ENCODE peak calls at places on chromosomes 1 and 21, in eight cellular contexts. V is upper lobe of left lung, J is heart left ventricle, P is right lobe of liver, M is IMR-90, Y is gastrocnemius medialis, L is GM12878, I is K562. A is an unnamed sample.

GRCh38 chr1:186978596-186979556 is 150.1 kb downstream of the PLA2G4A start:
- ATAC-seq in V (peak), J (no peak), P (no peak), M (no peak), Y (no peak), L (peak), I (no peak), A (no peak)

GRCh38 chr1:219322766-219323165 is 149.1 kb downstream of the LYPLAL1 start:
- ATAC-seq in V (no peak), J (no peak), P (no peak), M (no peak), Y (no peak), L (no peak), I (no peak), A (no peak)

GRCh38 chr1:95093296-95093695 is 20.5 kb upstream of the ALG14 start:
- ATAC-seq in V (no peak), J (no peak), P (no peak), M (no peak), Y (no peak), L (peak), I (peak), A (no peak)

GRCh38 chr1:6093061-6093460 is 47.4 kb downstream of the KCNAB2 start:
- ATAC-seq in V (no peak), J (no peak), P (no peak), M (no peak), Y (no peak), L (no peak), I (peak), A (no peak)

GRCh38 chr1:220924331-220924730 is 45.1 kb downstream of the HLX start:
- ATAC-seq in V (no peak), J (no peak), P (no peak), M (no peak), Y (no peak), L (no peak), I (no peak), A (no peak)

GRCh38 chr1:155307247-155307740 is 1.4 kb upstream of the FDPS start:
- ATAC-seq in V (no peak), J (no peak), P (no peak), M (no peak), Y (no peak), L (peak), I (peak), A (no peak)

GRCh38 chr1:94039514-94039870 is 81.5 kb downstream of the ABCA4 start:
- ATAC-seq in V (peak), J (peak), P (peak), M (peak), Y (peak), L (peak), I (peak), A (peak)

GRCh38 chr1:50195205-50195604 is 86.5 kb downstream of the ELAVL4 start:
- ATAC-seq in V (no peak), J (no peak), P (no peak), M (no peak), Y (no peak), L (no peak), I (no peak), A (no peak)

GRCh38 chr1:12539705-12540579 is 78.1 kb downstream of the DHRS3 start:
- ATAC-seq in V (peak), J (peak), P (peak), M (peak), Y (peak), L (no peak), I (no peak), A (peak)

GRCh38 chr21:46226146-46226545 is 2.4 kb downstream of the LSS start:
- ATAC-seq in V (no peak), J (no peak), P (peak), M (no peak), Y (no peak), L (no peak), I (peak), A (no peak)

GRCh38 chr1:2298685-2299673 is 70.9 kb downstream of the SKI start:
- ATAC-seq in V (peak), J (peak), P (peak), M (peak), Y (peak), L (no peak), I (no peak), A (peak)

GRCh38 chr1:209646558-209646957 is 5.7 kb downstream of the LAMB3 start:
- ATAC-seq in V (no peak), J (no peak), P (no peak), M (peak), Y (no peak), L (peak), I (peak), A (no peak)

GRCh38 chr21:46667735-46668380 is 32.4 kb downstream of the PRMT2 start:
- ATAC-seq in V (peak), J (peak), P (no peak), M (peak), Y (no peak), L (peak), I (no peak), A (no peak)

GRCh38 chr1:162055062-162055461 is 14.4 kb upstream of the NOS1AP start:
- ATAC-seq in V (peak), J (no peak), P (no peak), M (peak), Y (no peak), L (no peak), I (no peak), A (no peak)

GRCh38 chr21:28822882-28823335 is 169.8 kb downstream of the LTN1 start:
- ATAC-seq in V (peak), J (peak), P (no peak), M (peak), Y (peak), L (no peak), I (no peak), A (peak)

GRCh38 chr1:241702436-241702835 is 50.4 kb downstream of the WDR64 start:
- ATAC-seq in V (no peak), J (no peak), P (no peak), M (no peak), Y (no peak), L (no peak), I (no peak), A (no peak)

GRCh38 chr1:15678578-15678977 is 5.5 kb upstream of the PLEKHM2 start:
- ATAC-seq in V (no peak), J (no peak), P (no peak), M (peak), Y (no peak), L (peak), I (no peak), A (no peak)

GRCh38 chr1:228265167-228265566 is 57.3 kb downstream of the OBSCN start:
- ATAC-seq in V (no peak), J (no peak), P (no peak), M (peak), Y (no peak), L (peak), I (peak), A (no peak)

GRCh38 chr1:213697192-213697802 is 290.5 kb upstream of the PROX1 start:
- ATAC-seq in V (no peak), J (no peak), P (no peak), M (no peak), Y (no peak), L (no peak), I (no peak), A (no peak)

GRCh38 chr21:17540530-17540929 is 27.7 kb downstream of the CXADR start:
- ATAC-seq in V (no peak), J (peak), P (no peak), M (no peak), Y (no peak), L (no peak), I (no peak), A (no peak)

GRCh38 chr1:244254467-244254866 is 197.2 kb downstream of the ADSS2 start:
- ATAC-seq in V (peak), J (peak), P (peak), M (no peak), Y (no peak), L (peak), I (peak), A (peak)

GRCh38 chr1:56709269-56709880 is 64.3 kb downstream of the PRKAA2 start:
- ATAC-seq in V (peak), J (peak), P (peak), M (peak), Y (peak), L (peak), I (peak), A (peak)

GRCh38 chr1:115862406-115862805 is 21.5 kb upstream of the NHLH2 start:
- ATAC-seq in V (no peak), J (no peak), P (no peak), M (no peak), Y (no peak), L (no peak), I (no peak), A (no peak)

GRCh38 chr1:100902365-100902764 is 6.5 kb downstream of the SLC30A7 start:
- ATAC-seq in V (no peak), J (no peak), P (no peak), M (no peak), Y (no peak), L (no peak), I (no peak), A (no peak)

GRCh38 chr1:85504417-85504816 is 39.5 kb upstream of the DDAH1 start:
- ATAC-seq in V (peak), J (no peak), P (no peak), M (no peak), Y (no peak), L (no peak), I (no peak), A (no peak)

GRCh38 chr1:165563551-165563950 is 19.8 kb downstream of the LRRC52 start:
- ATAC-seq in V (no peak), J (no peak), P (no peak), M (no peak), Y (no peak), L (no peak), I (no peak), A (no peak)

GRCh38 chr1:52264530-52265115 is 101.4 kb downstream of the CC2D1B start:
- ATAC-seq in V (peak), J (no peak), P (no peak), M (no peak), Y (no peak), L (no peak), I (no peak), A (no peak)

GRCh38 chr1:172976222-172977041 is 74.3 kb downstream of the TNFSF18 start:
- ATAC-seq in V (no peak), J (peak), P (peak), M (no peak), Y (no peak), L (no peak), I (no peak), A (no peak)

GRCh38 chr1:96756789-96757188 is 35.2 kb downstream of the PTBP2 start:
- ATAC-seq in V (no peak), J (no peak), P (peak), M (no peak), Y (no peak), L (no peak), I (no peak), A (no peak)

GRCh38 chr21:42062543-42063022 is 8.5 kb upstream of the UMODL1 start:
- ATAC-seq in V (peak), J (peak), P (peak), M (no peak), Y (no peak), L (peak), I (peak), A (no peak)
- TF ChIP-seq POLR2A in V (no peak), J (no peak), P (no peak), M (no peak), Y (no peak), L (peak), I (no peak), A (no peak)

DNA sequence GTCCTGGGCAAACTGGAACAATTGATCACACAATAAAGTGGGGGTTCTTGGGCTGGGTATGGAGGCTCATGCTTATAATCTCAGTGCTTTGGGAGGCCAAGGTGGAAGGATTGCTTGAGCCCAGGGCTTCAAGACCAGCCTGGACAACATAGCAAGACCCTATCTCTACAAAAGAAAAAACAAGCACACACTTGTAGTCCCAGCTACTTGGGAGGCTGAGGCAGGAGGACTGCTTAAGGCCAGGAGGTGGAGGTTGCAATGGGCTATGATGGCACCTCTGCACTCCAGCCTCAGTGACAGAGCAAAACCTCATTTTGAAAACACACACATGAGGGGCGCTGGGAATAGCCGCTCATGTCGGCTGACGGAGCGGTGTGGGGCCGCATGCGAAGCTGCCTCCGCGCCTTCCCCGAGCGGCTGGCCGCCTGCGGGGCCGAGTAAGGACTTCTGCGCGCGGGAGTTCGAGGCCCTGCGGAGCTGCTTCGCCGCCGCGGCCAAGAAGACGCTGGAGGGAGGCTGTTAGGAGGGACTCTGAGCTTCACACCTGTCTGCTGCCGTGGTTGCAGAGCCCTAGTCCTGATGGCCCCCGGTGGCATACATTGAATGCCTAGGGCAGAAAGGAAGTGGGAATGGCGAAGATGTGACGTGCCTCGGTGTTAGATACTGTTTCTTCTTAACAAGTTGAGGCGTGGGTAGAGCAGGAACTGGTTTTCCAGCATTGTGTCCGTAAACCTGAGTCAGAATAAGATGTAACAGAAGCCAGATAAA is 59.5 kb downstream of the ACBD3 start:
- ATAC-seq in V (no peak), J (no peak), P (no peak), M (no peak), Y (no peak), L (no peak), I (no peak), A (no peak)
- H3K4me3 ChIP-seq in V (no peak), J (no peak), P (no peak), M (no peak), Y (no peak), L (peak), I (no peak), A (no peak)

GRCh38 chr21:26958792-26959191 is 8.1 kb downstream of the ADAMTS5 start:
- ATAC-seq in V (no peak), J (peak), P (no peak), M (no peak), Y (no peak), L (no peak), I (no peak), A (no peak)
- H3K27ac ChIP-seq in V (no peak), J (no peak), P (no peak), M (no peak), Y (peak), L (no peak), I (no peak), A (no peak)

DNA sequence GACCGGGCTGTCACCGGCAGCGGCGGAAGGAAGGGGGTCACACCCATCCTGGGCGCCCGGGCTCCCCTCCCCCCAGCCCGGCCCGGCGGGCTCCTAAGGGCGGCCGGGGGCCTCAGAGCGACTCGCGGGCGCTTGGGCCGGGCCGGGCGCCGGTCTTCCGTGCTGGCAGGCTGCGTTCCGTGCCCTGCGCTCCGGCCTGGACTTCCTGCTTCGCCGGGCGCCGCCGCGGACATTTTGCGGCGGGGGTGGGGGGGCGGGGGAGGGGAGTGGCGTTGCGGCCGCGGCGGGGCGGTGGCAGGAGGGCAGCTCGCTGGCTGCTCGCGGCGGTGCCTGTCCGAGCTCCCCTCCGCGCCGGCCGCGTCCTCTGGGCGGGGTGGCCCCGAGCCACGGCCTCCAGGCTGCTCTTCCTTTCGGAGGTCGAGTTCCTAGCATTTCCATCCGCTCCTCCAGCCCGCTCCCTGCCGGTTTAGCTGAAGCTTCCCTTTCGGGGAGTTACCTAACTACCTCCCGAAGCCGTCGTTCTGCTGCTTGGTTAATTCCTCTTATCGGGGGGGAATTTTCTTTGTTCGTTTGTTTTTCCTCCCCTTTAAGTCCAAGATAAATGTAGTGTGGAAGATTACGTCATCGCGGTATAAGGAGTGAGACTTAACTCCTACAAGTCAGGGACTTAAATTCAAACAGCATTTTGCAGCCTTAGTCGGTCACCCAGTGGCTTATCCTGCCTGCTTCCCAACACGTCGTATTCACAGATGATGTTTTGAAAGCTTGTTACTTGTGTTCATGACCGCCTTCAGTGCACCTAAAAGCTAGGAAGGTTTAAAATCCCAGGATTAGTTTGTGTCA is 730 bp downstream of the CDC42 start:
- ATAC-seq in V (peak), J (peak), P (peak), M (peak), Y (peak), L (peak), I (peak), A (peak)
- TF ChIP-seq POLR2A in V (no peak), J (no peak), P (no peak), M (peak), Y (no peak), L (no peak), I (no peak), A (no peak)

GRCh38 chr1:44812822-44813543 is 4.7 kb downstream of the BTBD19 start:
- ATAC-seq in V (no peak), J (no peak), P (peak), M (no peak), Y (peak), L (no peak), I (no peak), A (no peak)
- H3K4me3 ChIP-seq in V (peak), J (peak), P (peak), M (no peak), Y (peak), L (no peak), I (no peak), A (peak)

GRCh38 chr1:183022202-183023145 is 746 bp upstream of the LAMC1 start:
- ATAC-seq in V (peak), J (peak), P (peak), M (peak), Y (peak), L (peak), I (peak), A (peak)
- H3K27ac ChIP-seq in V (peak), J (peak), P (peak), M (peak), Y (peak), L (peak), I (no peak), A (peak)

DNA sequence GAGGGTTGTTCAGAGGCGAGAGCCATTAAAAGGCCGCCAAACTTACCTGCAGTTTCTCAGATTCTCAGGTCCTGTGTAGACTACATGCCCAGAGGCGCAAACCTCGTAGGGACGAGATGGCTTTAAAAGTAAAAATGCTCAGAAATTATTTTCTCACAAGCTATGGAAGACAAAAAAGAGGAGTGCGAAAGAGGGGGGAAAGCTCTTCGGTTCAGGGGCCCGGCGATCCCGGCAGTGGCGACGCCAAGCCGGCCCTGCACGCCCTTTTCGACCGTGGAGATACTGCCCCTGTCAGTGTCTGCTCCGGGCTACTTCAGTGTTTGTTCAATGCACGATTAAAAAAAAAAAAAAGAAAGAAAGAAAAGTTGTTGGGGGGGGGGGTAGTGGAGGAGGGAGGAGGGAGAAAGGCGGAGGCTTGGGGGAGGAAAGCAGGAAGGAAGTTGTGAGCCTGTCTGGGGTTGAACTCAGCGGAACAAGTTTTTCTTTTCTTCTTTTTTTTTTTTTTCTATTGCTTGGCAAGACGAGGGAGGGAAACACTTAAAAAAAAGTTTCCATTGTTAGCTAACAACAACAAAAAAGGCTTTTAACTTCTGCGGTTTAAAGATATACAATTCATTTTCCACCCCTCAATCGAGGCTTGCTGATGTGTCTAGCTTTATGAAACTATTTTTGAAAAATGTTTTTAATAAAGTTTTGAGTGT is at the start of gene ITPKB:
- ATAC-seq in V (peak), J (peak), P (peak), M (peak), Y (peak), L (peak), I (peak), A (peak)
- TF ChIP-seq POLR2A in V (no peak), J (no peak), P (no peak), M (no peak), Y (peak), L (peak), I (no peak), A (peak)

DNA sequence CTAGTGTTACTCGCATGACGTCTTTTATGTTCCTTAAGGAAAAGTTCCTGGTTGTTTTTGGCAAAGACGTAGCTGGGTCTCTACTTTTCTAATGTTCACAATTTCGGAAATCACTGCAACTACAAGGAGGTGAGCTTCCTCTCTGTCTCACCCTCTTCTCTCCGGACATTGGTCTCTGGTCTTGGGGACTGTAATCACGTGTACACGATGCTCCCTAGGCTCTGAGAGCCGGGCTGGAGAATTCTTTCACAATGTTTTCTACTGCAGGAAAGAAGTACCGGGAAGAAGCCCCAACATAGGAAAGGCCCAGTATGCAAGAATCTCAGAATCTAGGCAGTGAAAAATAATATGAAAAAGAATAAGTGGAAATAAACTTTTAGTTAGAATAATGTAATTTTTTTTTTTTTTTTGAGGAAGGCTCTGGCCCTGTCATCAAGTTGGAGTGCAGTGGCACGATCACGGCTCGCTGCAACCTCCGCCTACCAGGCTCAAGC is 13.5 kb upstream of the HJV start:
- ATAC-seq in V (no peak), J (no peak), P (peak), M (no peak), Y (no peak), L (no peak), I (no peak), A (no peak)
- H3K4me3 ChIP-seq in V (peak), J (peak), P (no peak), M (peak), Y (no peak), L (peak), I (peak), A (peak)

A was measured in gastroesophageal sphincter.